ENCODE peak calls at places on chromosomes 5 and 9, in nine cellular contexts. W is CD8-positive, alpha-beta memory T cell; A is gastrocnemius medialis; C is AG04450; X is aorta; K is caudate nucleus; F is brain microvascular endothelial cell; V is coronary artery; G is RWPE1. Z is an unnamed sample.

GRCh38 chr5:126449751-126450271 is 26.6 kb downstream of the GRAMD2B start:
- DNase-seq in K (no peak), W (peak; percentile 66), A (no peak), X (no peak), V (no peak), F (peak; percentile 52), G (peak; percentile 64), C (no peak), Z (peak; percentile 53)

GRCh38 chr5:149317281-149318048 is 27.8 kb upstream of the GRPEL2 start:
- DNase-seq in K (no peak), F (peak; percentile 28), X (no peak), V (no peak), G (peak; percentile 75), C (peak; percentile 33), W (peak; percentile 52), A (no peak), Z (peak; percentile 34)

GRCh38 chr9:65430221-65430620 is 145.2 kb upstream of the FOXD4L5 start:
- DNase-seq in C (no peak), A (no peak), V (no peak), W (no peak), K (no peak), F (no peak), G (no peak), X (no peak), Z (no peak)

GRCh38 chr5:1178529-1179382 is 22.6 kb upstream of the SLC6A19 start:
- DNase-seq in V (no peak), W (no peak), C (no peak), K (no peak), X (no peak), G (no peak), F (no peak), A (no peak), Z (no peak)

GRCh38 chr9:136295537-136296433 is 8.1 kb downstream of the CCDC187 start:
- DNase-seq in G (no peak), A (no peak), W (no peak), V (no peak), F (no peak), K (no peak), X (no peak), C (no peak), Z (peak; percentile 12)

GRCh38 chr9:8188720-8189407 is 389.3 kb upstream of the DMAC1 start:
- DNase-seq in X (no peak), G (no peak), C (no peak), K (no peak), A (no peak), F (no peak), V (no peak), W (no peak), Z (no peak)

GRCh38 chr5:101991486-101991885 is 304.6 kb downstream of the SLCO4C1 start:
- DNase-seq in K (no peak), W (no peak), G (no peak), C (no peak), V (no peak), A (no peak), F (no peak), X (no peak), Z (no peak)

GRCh38 chr5:1225081-1225480 is at the start of gene SLC6A18:
- DNase-seq in X (no peak), F (no peak), K (no peak), G (no peak), C (no peak), W (no peak), V (no peak), A (no peak), Z (no peak)

GRCh38 chr5:59095480-59095879 is 512.6 kb downstream of the RAB3C start:
- DNase-seq in V (no peak), X (no peak), G (no peak), C (peak; percentile 29), F (no peak), K (no peak), A (no peak), W (no peak), Z (no peak)

GRCh38 chr9:110427497-110428104 is 89.9 kb upstream of the TXNDC8 start:
- DNase-seq in A (no peak), K (no peak), V (no peak), W (no peak), X (peak; percentile 79), F (peak; percentile 52), C (no peak), G (peak; percentile 43), Z (no peak)

GRCh38 chr9:134179918-134180785 is 15.8 kb upstream of the RNU6ATAC start:
- DNase-seq in K (no peak), W (no peak), X (peak; percentile 67), A (no peak), C (no peak), G (no peak), V (no peak), F (no peak), Z (peak; percentile 18)

GRCh38 chr9:123816817-123817472 is 113.0 kb downstream of the DENND1A start:
- DNase-seq in C (no peak), F (no peak), G (peak; percentile 20), X (no peak), W (no peak), V (no peak), A (no peak), K (no peak), Z (no peak)

GRCh38 chr9:35748858-35749514 is at the start of the genes GBA2 and RGP1:
- DNase-seq in X (peak; percentile 94), C (no peak), A (peak; percentile 71), G (peak; percentile 78), F (peak; percentile 45), W (peak; percentile 60), V (peak; percentile 89), K (peak; percentile 67), Z (peak; percentile 50)

GRCh38 chr9:107751522-107752235 is 262.1 kb upstream of the KLF4 start:
- DNase-seq in X (no peak), F (peak; percentile 59), A (peak; percentile 55), C (no peak), K (no peak), G (no peak), W (no peak), V (no peak), Z (no peak)

GRCh38 chr5:59660737-59661136 is 232.8 kb downstream of the PDE4D start:
- DNase-seq in X (no peak), C (no peak), A (no peak), W (no peak), V (no peak), K (no peak), F (peak; percentile 54), G (peak; percentile 46), Z (no peak)

GRCh38 chr9:16627967-16628366 is 242.5 kb downstream of the BNC2 start:
- DNase-seq in C (peak; percentile 88), F (peak; percentile 94), K (no peak), V (no peak), X (no peak), G (no peak), A (peak; percentile 33), W (no peak), Z (no peak)

GRCh38 chr9:126874546-126875314 is 14.3 kb downstream of the ZBTB34 start:
- DNase-seq in K (no peak), F (no peak), V (no peak), A (no peak), C (no peak), X (no peak), G (no peak), W (no peak), Z (peak; percentile 5)

GRCh38 chr5:154972476-154973080 is 31.7 kb downstream of the MRPL22 start:
- DNase-seq in K (no peak), F (peak; percentile 61), V (no peak), X (no peak), G (peak; percentile 53), A (no peak), W (no peak), C (no peak), Z (no peak)

GRCh38 chr5:151684690-151685361 is 1.9 kb downstream of the SPARC start:
- DNase-seq in G (peak; percentile 84), C (peak; percentile 94), K (no peak), A (peak; percentile 36), F (peak; percentile 94), X (no peak), W (no peak), V (peak; percentile 87), Z (no peak)

GRCh38 chr5:171201285-171201684 is 107.8 kb upstream of the TLX3 start:
- DNase-seq in G (no peak), X (no peak), F (no peak), V (no peak), W (no peak), C (no peak), K (no peak), A (no peak), Z (no peak)
- H3K27ac ChIP-seq in G (no peak overlapping the region), X (no peak overlapping the region), F (no peak overlapping the region), V (no peak overlapping the region), W (no peak overlapping the region), C (no peak overlapping the region), K (no peak overlapping the region), A (no peak overlapping the region), Z (no peak overlapping the region)

DNA sequence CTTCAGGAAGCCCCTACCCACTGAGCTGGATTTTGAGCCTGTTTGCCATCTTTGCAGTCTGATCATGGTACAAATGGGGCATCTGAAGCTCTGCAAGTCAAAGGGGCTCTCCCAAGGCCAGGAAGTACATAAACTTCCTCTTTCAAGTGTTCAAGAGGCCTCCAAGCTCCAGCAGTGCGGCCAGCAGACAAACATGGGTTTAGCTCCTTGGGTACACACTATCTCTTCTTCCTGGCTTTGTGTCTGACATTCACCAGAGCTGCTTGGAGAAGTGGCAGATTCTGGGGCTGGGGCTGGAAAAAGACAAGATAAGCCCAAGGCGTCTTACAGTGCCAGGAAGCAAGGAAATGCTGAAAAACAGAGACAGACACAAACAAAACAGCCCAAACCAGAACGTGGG is 34.1 kb downstream of the LAMC3 start:
- DNase-seq in F (no peak), A (no peak), G (no peak), V (no peak), C (no peak), W (no peak), K (no peak), X (no peak), Z (no peak)
- H3K27ac ChIP-seq in F (no peak overlapping the region), A (no peak overlapping the region), G (no peak overlapping the region), V (no peak overlapping the region), C (no peak overlapping the region), W (no peak overlapping the region), K (no peak overlapping the region), X (no peak overlapping the region), Z (no peak overlapping the region)

GRCh38 chr9:130639119-130639485 is 25.3 kb upstream of the PRDM12 start:
- DNase-seq in A (no peak), C (no peak), V (no peak), K (no peak), X (peak; percentile 72), W (no peak), F (no peak), G (no peak), Z (no peak)
- H3K27ac ChIP-seq in A (no peak overlapping the region), C (no peak overlapping the region), V (no peak overlapping the region), K (no peak overlapping the region), X (no peak overlapping the region), W (no peak overlapping the region), F (no peak overlapping the region), G (no peak overlapping the region), Z (no peak overlapping the region)

DNA sequence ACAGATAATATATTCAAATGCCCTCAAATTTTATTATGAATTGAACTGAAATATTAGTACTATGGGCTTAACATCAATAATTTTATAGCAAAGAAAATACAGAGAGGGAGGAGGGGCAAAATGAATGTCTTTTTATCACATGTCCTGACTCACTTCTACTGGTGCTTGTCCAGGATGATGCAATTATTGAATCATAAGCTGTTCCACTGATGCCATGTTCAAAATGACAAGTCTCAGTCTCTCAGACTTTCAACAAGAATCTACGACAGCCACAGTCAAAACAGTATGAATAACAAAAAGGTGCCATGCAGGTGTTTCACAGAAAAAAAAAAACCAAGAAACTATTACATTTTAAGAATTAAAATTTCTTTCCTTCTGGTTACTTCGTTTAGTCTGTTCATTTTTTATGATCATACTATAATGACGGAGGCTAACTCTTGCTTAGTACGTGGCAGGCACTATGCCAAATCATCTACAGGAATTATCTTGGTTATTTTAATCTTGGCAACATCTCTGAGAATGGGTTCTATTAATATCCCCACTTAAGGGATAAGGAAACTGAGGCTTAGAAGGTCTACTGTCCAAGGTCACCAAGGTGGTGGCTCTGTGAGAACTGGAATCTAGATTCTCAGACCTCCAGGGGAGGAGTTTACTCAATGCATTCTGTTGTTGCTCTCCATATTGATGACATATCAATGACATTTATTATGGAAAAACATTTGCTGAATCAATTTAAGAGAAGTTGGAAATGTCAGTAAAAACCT is 61.5 kb downstream of the NR3C1 start:
- DNase-seq in V (no peak), A (no peak), G (peak; percentile 61), K (no peak), F (peak; percentile 60), X (no peak), C (no peak), W (no peak), Z (no peak)
- H3K27ac ChIP-seq in V (no peak overlapping the region), A (peak overlapping the region; percentile 70), G (no peak overlapping the region), K (no peak overlapping the region), F (peak overlapping the region; percentile 62), X (no peak overlapping the region), C (no peak overlapping the region), W (no peak overlapping the region), Z (no peak overlapping the region)

Z was measured in CD8-positive, alpha-beta T cell.